ENCODE peak calls at places on chromosomes 6 and 20, in four cellular contexts. D, X, B and Z are unnamed samples.

GRCh38 chr20:38201356-38201755 is 36.3 kb upstream of the TGM2 start:
- DNase-seq in D (peak), B (peak), X (peak), Z (peak)

GRCh38 chr6:118061666-118062065 is 154.6 kb downstream of the SLC35F1 start:
- DNase-seq in X (no peak), B (no peak), D (no peak), Z (no peak)

GRCh38 chr20:60139663-60140446 is 181.6 kb downstream of the CDH26 start:
- DNase-seq in B (no peak), D (no peak), X (no peak), Z (peak)

GRCh38 chr6:158353851-158354508 is 41.7 kb downstream of the TULP4 start:
- DNase-seq in B (peak), D (peak), X (no peak), Z (peak)

GRCh38 chr6:30757261-30757935 is 13.1 kb upstream of the IER3 start:
- DNase-seq in B (no peak), X (no peak), D (no peak), Z (no peak)

GRCh38 chr6:35973670-35974222 is 50.7 kb downstream of the SLC26A8 start:
- DNase-seq in B (no peak), D (peak), X (peak), Z (no peak)

GRCh38 chr6:156028310-156029131 is 572.9 kb upstream of the NOX3 start:
- DNase-seq in D (peak), B (peak), X (no peak), Z (no peak)

GRCh38 chr6:15255481-15256414 is 9.9 kb downstream of the JARID2 start:
- DNase-seq in D (no peak), B (no peak), X (no peak), Z (peak)

GRCh38 chr6:97068211-97068610 is 143.7 kb downstream of the KLHL32 start:
- DNase-seq in X (peak), B (peak), D (peak), Z (peak)

GRCh38 chr6:129502261-129502660 is 207.7 kb downstream of the ARHGAP18 start:
- DNase-seq in D (peak), B (peak), X (peak), Z (no peak)

GRCh38 chr6:155509743-155510475 is 54.3 kb upstream of the NOX3 start:
- DNase-seq in D (no peak), X (no peak), B (no peak), Z (no peak)

GRCh38 chr6:55433446-55434130 is 106.3 kb downstream of the GFRAL start:
- DNase-seq in B (peak), D (peak), X (peak), Z (peak)

GRCh38 chr6:157840261-157840660 is 17.2 kb downstream of the SNX9 start:
- DNase-seq in B (no peak), D (no peak), X (no peak), Z (no peak)

GRCh38 chr6:16060039-16060438 is 68.8 kb upstream of the MYLIP start:
- DNase-seq in B (no peak), D (no peak), X (no peak), Z (no peak)

GRCh38 chr20:50758992-50759391 is 27.6 kb downstream of the PARD6B start:
- DNase-seq in X (no peak), D (no peak), B (no peak), Z (no peak)

GRCh38 chr6:106927531-106928398 is 46.8 kb downstream of the CD24 start:
- DNase-seq in X (peak), B (peak), D (peak), Z (peak)